ENCODE peak calls at places on chromosomes 12 and 14, in seven cellular contexts. R, G, J, Q, S, P and B are unnamed samples. For H3K4me1, the result is how much of the 10 kb centered on the place peaks cover.

GRCh38 chr12:49974231-49974675 is 1.5 kb downstream of the AQP6 start:
- DNase-seq in R (peak), G (peak), J (peak), Q (peak), S (peak), P (no peak), B (no peak)

GRCh38 chr12:58889557-58889956 is 30.7 kb downstream of the LRIG3 start:
- DNase-seq in R (no peak), G (no peak), J (no peak), Q (no peak), S (no peak), P (no peak), B (no peak)

GRCh38 chr14:38404616-38405015 is 148.7 kb upstream of the CLEC14A start:
- DNase-seq in R (no peak), G (no peak), J (no peak), Q (no peak), S (no peak), P (no peak), B (no peak)

GRCh38 chr14:39055786-39056474 is 47.1 kb downstream of the SEC23A start:
- DNase-seq in R (no peak), G (no peak), J (no peak), Q (no peak), S (no peak), P (no peak), B (no peak)

GRCh38 chr14:74949211-74949610 is 6.2 kb downstream of the PGF start:
- DNase-seq in R (no peak), G (no peak), J (no peak), Q (no peak), S (peak), P (no peak), B (no peak)

GRCh38 chr14:73725116-73726024 is 11.2 kb upstream of the PNMA1 start:
- DNase-seq in R (no peak), G (no peak), J (no peak), Q (peak), S (no peak), P (no peak), B (no peak)

GRCh38 chr12:77845831-77846230 is 15.1 kb downstream of the NAV3 start:
- DNase-seq in R (no peak), G (no peak), J (no peak), Q (no peak), S (no peak), P (no peak), B (no peak)

GRCh38 chr12:68939500-68939899 is 6.5 kb upstream of the CPM start:
- DNase-seq in R (no peak), G (no peak), J (no peak), Q (no peak), S (no peak), P (no peak), B (no peak)

GRCh38 chr12:5499566-5500325 is 67.8 kb downstream of the NTF3 start:
- DNase-seq in R (no peak), G (no peak), J (no peak), Q (no peak), S (no peak), P (no peak), B (no peak)

GRCh38 chr12:111033281-111034147 is 113.1 kb upstream of the MYL2 start:
- DNase-seq in R (no peak), G (no peak), J (no peak), Q (no peak), S (no peak), P (no peak), B (peak)

GRCh38 chr12:113048716-113049127 is 7.8 kb upstream of the DTX1 start:
- DNase-seq in R (no peak), G (peak), J (no peak), Q (no peak), S (no peak), P (no peak), B (peak)

GRCh38 chr12:67067453-67068203 is 201.5 kb upstream of the CAND1 start:
- DNase-seq in R (no peak), G (no peak), J (no peak), Q (no peak), S (peak), P (no peak), B (no peak)

GRCh38 chr12:101695698-101696097 is 1.7 kb upstream of the CHPT1 start:
- DNase-seq in R (no peak), G (no peak), J (no peak), Q (no peak), S (no peak), P (no peak), B (no peak)

GRCh38 chr12:26011099-26011498 is 52.6 kb downstream of the RASSF8 start:
- DNase-seq in R (no peak), G (no peak), J (no peak), Q (no peak), S (no peak), P (no peak), B (no peak)

GRCh38 chr14:99043258-99043615 is 228.8 kb downstream of the BCL11B start:
- DNase-seq in R (no peak), G (no peak), J (no peak), Q (no peak), S (no peak), P (no peak), B (no peak)

GRCh38 chr12:124441443-124442190 is 125.8 kb downstream of the NCOR2 start:
- DNase-seq in R (no peak), G (no peak), J (no peak), Q (no peak), S (no peak), P (no peak), B (no peak)

GRCh38 chr14:22598896-22599244 is 770 bp downstream of the ABHD4 start:
- DNase-seq in R (no peak), G (no peak), J (no peak), Q (no peak), S (no peak), P (no peak), B (peak)

GRCh38 chr14:82045339-82045738 is 511.7 kb upstream of the SEL1L start:
- DNase-seq in R (no peak), G (no peak), J (no peak), Q (no peak), S (no peak), P (no peak), B (no peak)

GRCh38 chr12:1471224-1471623 is 123.2 kb downstream of the FBXL14 start:
- DNase-seq in R (no peak), G (no peak), J (no peak), Q (no peak), S (no peak), P (no peak), B (no peak)

GRCh38 chr14:88985654-88986053 is 161.2 kb downstream of the TTC8 start:
- DNase-seq in R (no peak), G (no peak), J (no peak), Q (no peak), S (no peak), P (no peak), B (no peak)

GRCh38 chr12:20483776-20484175 is 115.4 kb downstream of the PDE3A start:
- DNase-seq in R (no peak), G (no peak), J (no peak), Q (no peak), S (no peak), P (no peak), B (no peak)

DNA sequence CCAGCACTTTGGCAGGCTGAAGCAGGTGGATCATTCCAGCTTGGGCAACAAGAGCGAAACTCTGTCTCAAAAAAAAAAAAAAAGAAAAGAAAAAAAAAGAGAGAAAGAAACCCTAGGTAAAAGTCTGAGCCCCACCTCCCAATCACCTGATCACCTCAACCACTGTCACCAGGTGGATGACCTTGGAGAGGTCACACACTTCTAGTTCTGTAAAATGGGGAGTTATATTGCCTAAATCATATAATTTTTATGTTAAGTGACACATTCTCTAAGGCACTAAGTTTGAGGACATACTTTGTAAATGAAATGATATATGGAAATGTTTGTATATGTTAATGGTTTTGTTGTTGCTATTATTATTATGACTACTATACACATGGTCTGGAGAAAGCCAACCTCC is 1.5 kb upstream of the ERBB3 start:
- DNase-seq in R (no peak), G (no peak), J (no peak), Q (no peak), S (no peak), P (no peak), B (no peak)
- H3K4me3 ChIP-seq in R (peak), G (no peak), J (no peak), Q (no peak), S (no peak), P (peak), B (no peak)

GRCh38 chr12:54398218-54398617 is 13.7 kb upstream of the ZNF385A start:
- DNase-seq in R (no peak), G (no peak), J (no peak), Q (no peak), S (no peak), P (no peak), B (no peak)

GRCh38 chr12:54397157-54397556 is 12.6 kb upstream of the ZNF385A start:
- DNase-seq in R (no peak), G (no peak), J (no peak), Q (no peak), S (no peak), P (no peak), B (no peak)

GRCh38 chr12:54395545-54395944 is 11.0 kb upstream of the ZNF385A start:
- DNase-seq in R (no peak), G (no peak), J (no peak), Q (no peak), S (no peak), P (no peak), B (no peak)

GRCh38 chr12:54401127-54401526 is 16.6 kb upstream of the ZNF385A start:
- DNase-seq in R (no peak), G (no peak), J (no peak), Q (no peak), S (no peak), P (no peak), B (no peak)

DNA sequence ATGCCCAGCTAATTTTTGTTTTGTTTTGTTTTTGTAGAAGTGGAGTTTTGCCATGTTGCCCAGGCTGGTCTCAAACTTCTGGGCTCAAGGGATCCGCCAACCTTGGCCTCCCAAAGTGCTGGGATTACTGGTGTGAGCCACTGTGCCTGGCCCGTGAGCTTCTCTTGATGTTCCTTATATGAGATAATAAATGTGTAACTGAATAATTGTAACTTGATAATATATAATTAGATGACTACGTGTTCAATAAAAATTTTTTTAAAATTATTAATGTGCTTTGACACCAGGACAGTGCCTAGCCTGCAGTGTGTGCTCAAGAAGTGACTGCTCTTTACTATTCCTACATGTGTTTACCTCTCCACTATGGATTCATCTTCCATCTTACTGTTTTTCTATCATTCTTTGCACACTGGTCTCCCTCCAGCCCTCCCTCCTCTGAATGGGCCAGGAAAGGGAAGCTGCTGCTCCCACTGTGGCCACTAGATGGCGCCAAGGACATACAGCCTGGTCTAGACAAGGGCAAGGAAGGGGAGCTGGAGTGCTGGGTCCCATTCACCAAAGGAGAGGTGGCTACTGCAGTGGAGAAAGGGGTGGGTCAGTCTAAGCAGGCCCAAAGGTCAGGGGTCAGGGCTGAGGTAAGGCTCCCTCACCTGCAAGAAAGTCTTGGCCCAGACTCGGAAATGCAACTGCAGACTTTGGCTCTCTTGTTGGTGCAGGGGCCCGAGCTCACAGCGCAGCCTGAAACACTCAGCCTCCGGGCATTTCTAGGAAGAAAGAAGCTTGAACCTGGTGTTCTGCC is 14.7 kb upstream of the ZNF385A start:
- DNase-seq in R (peak), G (peak), J (peak), Q (peak), S (peak), P (peak), B (no peak)
- H3K4me1 ChIP-seq in R (under half), G (under half), J (under half), Q (under half), S (under half), P (under half), B (under half)

GRCh38 chr14:106530423-106531107 is 1004.2 kb downstream of the TMEM121 start:
- DNase-seq in R (no peak), G (no peak), J (no peak), Q (no peak), S (peak), P (peak), B (no peak)
- TF ChIP-seq CTCF in R (no peak), G (no peak), J (no peak), Q (peak), S (no peak), P (peak), B (no peak)

DNA sequence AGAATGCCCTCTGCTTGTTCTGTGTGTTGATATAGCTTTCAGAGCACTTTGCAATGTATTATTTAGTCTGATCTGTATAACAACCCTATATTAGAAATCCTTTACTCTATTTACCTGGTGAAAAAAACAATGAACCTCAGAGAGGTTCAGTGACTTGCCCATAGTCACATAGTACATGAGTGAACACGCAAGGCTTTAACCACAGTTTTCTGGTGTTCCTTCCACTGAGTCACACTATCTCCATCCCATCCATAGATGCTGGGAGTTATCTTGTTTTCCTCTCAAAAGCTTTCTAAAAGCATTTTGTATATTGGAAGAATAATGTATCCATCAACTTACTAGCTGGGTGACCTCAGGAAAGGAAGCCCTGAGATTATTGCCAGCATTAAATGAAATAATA is 104.5 kb downstream of the NT5DC3 start:
- DNase-seq in R (no peak), G (no peak), J (no peak), Q (no peak), S (no peak), P (no peak), B (no peak)
- H3K4me3 ChIP-seq in R (no peak), G (no peak), J (no peak), Q (no peak), S (no peak), P (no peak), B (no peak)

GRCh38 chr14:64704145-64704742 is at the start of gene PLEKHG3:
- DNase-seq in R (peak), G (no peak), J (peak), Q (peak), S (peak), P (no peak), B (peak)
- H3K4me1 ChIP-seq in R (half or more), G (under half), J (half or more), Q (under half), S (under half), P (under half), B (half or more)

GRCh38 chr12:81255947-81256346 is 178.1 kb downstream of the ACSS3 start:
- DNase-seq in R (no peak), G (no peak), J (no peak), Q (no peak), S (no peak), P (no peak), B (no peak)

GRCh38 chr12:81259360-81259759 is 181.5 kb downstream of the ACSS3 start:
- DNase-seq in R (no peak), G (no peak), J (no peak), Q (no peak), S (no peak), P (no peak), B (no peak)

GRCh38 chr12:81261508-81262207 is 183.8 kb downstream of the ACSS3 start:
- DNase-seq in R (no peak), G (no peak), J (no peak), Q (no peak), S (no peak), P (no peak), B (no peak)

GRCh38 chr12:81255456-81255855 is 177.6 kb downstream of the ACSS3 start:
- DNase-seq in R (no peak), G (no peak), J (no peak), Q (no peak), S (peak), P (no peak), B (no peak)

GRCh38 chr12:81257952-81258551 is 180.2 kb downstream of the ACSS3 start:
- DNase-seq in R (no peak), G (no peak), J (no peak), Q (no peak), S (no peak), P (no peak), B (no peak)
- TF ChIP-seq CTCF in R (peak), G (peak), J (peak), Q (peak), S (peak), P (peak), B (no peak)

DNA sequence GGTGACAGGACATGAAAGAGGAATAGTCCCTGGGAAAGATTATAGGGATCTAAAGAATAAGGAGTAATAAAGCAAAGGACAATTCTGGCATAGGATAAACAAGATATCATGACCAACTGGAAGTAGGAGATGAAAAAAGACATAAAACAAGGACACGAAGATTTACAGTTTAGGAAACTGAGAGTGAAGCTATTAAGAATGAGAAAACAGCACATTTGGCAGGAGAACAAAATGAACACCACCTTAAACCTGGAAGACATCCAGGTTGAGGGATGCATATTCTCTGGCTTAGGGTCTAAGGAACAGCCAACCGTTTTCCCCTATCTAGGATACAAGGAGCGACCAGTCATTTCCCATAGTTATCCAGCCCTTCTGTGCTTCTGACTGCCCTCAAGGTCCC is 1.9 kb downstream of the TRIP11 start:
- DNase-seq in R (no peak), G (no peak), J (no peak), Q (no peak), S (no peak), P (no peak), B (no peak)
- H3K4me3 ChIP-seq in R (peak), G (no peak), J (peak), Q (peak), S (peak), P (peak), B (peak)

GRCh38 chr12:125744201-125744600 is 679.0 kb downstream of the AACS start:
- DNase-seq in R (no peak), G (no peak), J (no peak), Q (no peak), S (no peak), P (no peak), B (no peak)

GRCh38 chr12:125738211-125738610 is 673.0 kb downstream of the AACS start:
- DNase-seq in R (no peak), G (no peak), J (no peak), Q (no peak), S (no peak), P (no peak), B (no peak)

DNA sequence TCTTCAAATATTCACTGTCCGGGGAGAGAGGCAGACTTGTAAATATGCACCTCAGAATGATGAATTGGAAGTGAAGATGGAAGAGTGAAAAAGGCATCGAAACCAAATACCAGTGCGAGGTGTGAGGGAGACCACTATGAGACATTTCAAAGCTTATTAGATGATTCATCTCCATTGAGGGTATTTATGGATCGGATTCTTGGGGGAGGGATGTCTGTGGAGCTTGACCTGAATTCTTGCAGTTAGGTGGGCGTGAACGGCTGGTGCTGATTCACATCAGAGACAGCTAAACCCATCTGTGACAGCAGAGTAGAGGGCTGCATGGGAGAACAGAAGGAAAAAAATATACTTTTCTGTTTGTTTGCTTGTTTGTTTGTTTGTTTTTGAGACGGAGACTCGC is 677.2 kb downstream of the AACS start:
- DNase-seq in R (no peak), G (no peak), J (no peak), Q (no peak), S (no peak), P (no peak), B (no peak)
- H3K4me1 ChIP-seq in R (under half), G (under half), J (under half), Q (under half), S (under half), P (under half), B (under half)

GRCh38 chr14:96616168-96616681 is 114.0 kb downstream of the PAPOLA start:
- DNase-seq in R (no peak), G (no peak), J (no peak), Q (no peak), S (no peak), P (no peak), B (no peak)
- TF ChIP-seq CTCF in R (no peak), G (no peak), J (no peak), Q (no peak), S (no peak), P (no peak), B (no peak)